ENCODE peak calls at places on chromosomes 13 and 19, in eight cellular contexts. One of them, this sample, is unnamed.
A peak's percentile ranks its signal among the peaks of the same experiment; 100 is the strongest.

GRCh38 chr13:77868717-77869116 is 49.9 kb downstream of the EDNRB start:
- DNase-seq in Peyer's patch: no peak
- DNase-seq in upper lobe of left lung: no peak
- DNase-seq in ovary: no peak
- DNase-seq in breast epithelium: no peak
- DNase-seq in prostate gland: no peak
- DNase-seq in esophagus squamous epithelium: no peak
- DNase-seq in IMR-90: peak; percentile 56
- DNase-seq in this sample: no peak

GRCh38 chr13:83577183-83577582 is 305.1 kb downstream of the SLITRK1 start:
- DNase-seq in breast epithelium: no peak
- DNase-seq in prostate gland: no peak
- DNase-seq in upper lobe of left lung: no peak
- DNase-seq in esophagus squamous epithelium: no peak
- DNase-seq in IMR-90: no peak
- DNase-seq in ovary: no peak
- DNase-seq in Peyer's patch: no peak
- DNase-seq in this sample: no peak

GRCh38 chr13:54852831-54853230 is 1824.2 kb downstream of the OLFM4 start:
- DNase-seq in ovary: no peak
- DNase-seq in esophagus squamous epithelium: no peak
- DNase-seq in Peyer's patch: no peak
- DNase-seq in IMR-90: no peak
- DNase-seq in upper lobe of left lung: no peak
- DNase-seq in breast epithelium: no peak
- DNase-seq in prostate gland: no peak
- DNase-seq in this sample: no peak

GRCh38 chr13:67008075-67008668 is 222.0 kb downstream of the PCDH9 start:
- DNase-seq in ovary: no peak
- DNase-seq in breast epithelium: no peak
- DNase-seq in prostate gland: no peak
- DNase-seq in upper lobe of left lung: no peak
- DNase-seq in Peyer's patch: no peak
- DNase-seq in esophagus squamous epithelium: no peak
- DNase-seq in IMR-90: no peak
- DNase-seq in this sample: no peak

GRCh38 chr13:41548870-41549269 is 91.5 kb downstream of the RGCC start:
- DNase-seq in prostate gland: no peak
- DNase-seq in ovary: no peak
- DNase-seq in breast epithelium: no peak
- DNase-seq in IMR-90: no peak
- DNase-seq in esophagus squamous epithelium: no peak
- DNase-seq in Peyer's patch: no peak
- DNase-seq in upper lobe of left lung: no peak
- DNase-seq in this sample: no peak

GRCh38 chr13:32537580-32538233 is 888 bp downstream of the N4BP2L2 start:
- DNase-seq in Peyer's patch: peak; percentile 59
- DNase-seq in prostate gland: peak; percentile 8
- DNase-seq in ovary: peak; percentile 64
- DNase-seq in upper lobe of left lung: peak; percentile 36
- DNase-seq in esophagus squamous epithelium: no peak
- DNase-seq in IMR-90: no peak
- DNase-seq in breast epithelium: no peak
- DNase-seq in this sample: peak; percentile 43

GRCh38 chr19:5997371-5997770 is 19.4 kb upstream of the RANBP3 start:
- DNase-seq in IMR-90: no peak
- DNase-seq in breast epithelium: no peak
- DNase-seq in ovary: no peak
- DNase-seq in Peyer's patch: no peak
- DNase-seq in esophagus squamous epithelium: no peak
- DNase-seq in prostate gland: no peak
- DNase-seq in upper lobe of left lung: no peak
- DNase-seq in this sample: no peak

GRCh38 chr19:1658446-1659433 is 6.3 kb upstream of the TCF3 start:
- DNase-seq in upper lobe of left lung: no peak
- DNase-seq in IMR-90: no peak
- DNase-seq in ovary: no peak
- DNase-seq in esophagus squamous epithelium: no peak
- DNase-seq in prostate gland: no peak
- DNase-seq in breast epithelium: no peak
- DNase-seq in Peyer's patch: no peak
- DNase-seq in this sample: no peak

GRCh38 chr13:111402441-111402840 is 82.0 kb downstream of the TEX29 start:
- DNase-seq in IMR-90: no peak
- DNase-seq in breast epithelium: no peak
- DNase-seq in upper lobe of left lung: peak; percentile 18
- DNase-seq in ovary: no peak
- DNase-seq in esophagus squamous epithelium: no peak
- DNase-seq in prostate gland: no peak
- DNase-seq in Peyer's patch: no peak
- DNase-seq in this sample: no peak

GRCh38 chr19:31277516-31277915 is 71.7 kb downstream of the TSHZ3 start:
- DNase-seq in breast epithelium: no peak
- DNase-seq in upper lobe of left lung: no peak
- DNase-seq in Peyer's patch: no peak
- DNase-seq in ovary: peak; percentile 35
- DNase-seq in IMR-90: no peak
- DNase-seq in esophagus squamous epithelium: no peak
- DNase-seq in prostate gland: no peak
- DNase-seq in this sample: no peak

GRCh38 chr13:100875392-100876043 is 200.9 kb upstream of the TMTC4 start:
- DNase-seq in upper lobe of left lung: no peak
- DNase-seq in esophagus squamous epithelium: no peak
- DNase-seq in ovary: no peak
- DNase-seq in prostate gland: no peak
- DNase-seq in IMR-90: peak; percentile 96
- DNase-seq in breast epithelium: no peak
- DNase-seq in Peyer's patch: no peak
- DNase-seq in this sample: no peak

DNA sequence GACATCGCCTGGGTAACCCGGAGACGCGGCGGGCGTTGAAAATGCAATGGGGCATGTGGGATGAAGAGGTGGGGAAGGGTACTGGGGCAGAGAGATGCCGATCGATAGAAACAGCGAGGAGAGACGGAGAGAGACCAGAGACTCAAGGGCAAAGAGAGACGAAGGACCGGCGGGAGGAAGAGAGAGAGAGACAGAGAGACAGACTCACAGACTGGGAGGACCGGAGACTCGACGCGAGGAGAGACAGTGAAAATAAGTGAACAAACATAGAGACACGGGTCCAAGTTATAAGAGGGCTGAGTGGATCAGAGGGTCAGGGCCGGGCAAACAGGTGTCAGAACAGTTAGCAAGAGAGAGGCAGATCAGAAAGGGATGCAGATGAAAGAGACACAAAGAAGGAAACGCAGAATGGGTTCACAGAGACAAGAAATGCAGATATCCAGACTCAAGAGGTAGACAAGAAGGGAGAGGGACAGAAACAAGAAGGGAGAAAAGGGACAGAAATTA is 576 bp upstream of the MZF1 start:
- DNase-seq in esophagus squamous epithelium: no peak
- DNase-seq in ovary: no peak
- DNase-seq in upper lobe of left lung: no peak
- DNase-seq in breast epithelium: no peak
- DNase-seq in IMR-90: no peak
- DNase-seq in prostate gland: no peak
- DNase-seq in Peyer's patch: no peak
- DNase-seq in this sample: no peak
- TF ChIP-seq POLR2A in esophagus squamous epithelium: no peak
- TF ChIP-seq POLR2A in ovary: peak; percentile 56
- TF ChIP-seq POLR2A in upper lobe of left lung: no peak
- TF ChIP-seq POLR2A in breast epithelium: no peak
- TF ChIP-seq POLR2A in IMR-90: peak; percentile 11
- TF ChIP-seq POLR2A in prostate gland: no peak
- TF ChIP-seq POLR2A in Peyer's patch: no peak
- TF ChIP-seq POLR2A in this sample: no peak

GRCh38 chr13:35471466-35472307 is 4.8 kb downstream of the MAB21L1 start:
- DNase-seq in esophagus squamous epithelium: no peak
- DNase-seq in prostate gland: no peak
- DNase-seq in Peyer's patch: no peak
- DNase-seq in breast epithelium: no peak
- DNase-seq in upper lobe of left lung: no peak
- DNase-seq in ovary: no peak
- DNase-seq in IMR-90: no peak
- DNase-seq in this sample: no peak
- H3K27me3 ChIP-seq in esophagus squamous epithelium: no peaks in the 10 kb centered on the region
- H3K27me3 ChIP-seq in prostate gland: peaks cover 13% of the 10 kb centered on the region
- H3K27me3 ChIP-seq in Peyer's patch: no peaks in the 10 kb centered on the region
- H3K27me3 ChIP-seq in breast epithelium: no peaks in the 10 kb centered on the region
- H3K27me3 ChIP-seq in upper lobe of left lung: no peaks in the 10 kb centered on the region
- H3K27me3 ChIP-seq in ovary: no peaks in the 10 kb centered on the region
- H3K27me3 ChIP-seq in IMR-90: peaks cover 43% of the 10 kb centered on the region
- H3K27me3 ChIP-seq in this sample: no peaks in the 10 kb centered on the region

GRCh38 chr13:80341098-80341701 is at the start of gene SPRY2:
- DNase-seq in IMR-90: peak; percentile 96
- DNase-seq in esophagus squamous epithelium: peak; percentile 41
- DNase-seq in prostate gland: peak; percentile 96
- DNase-seq in Peyer's patch: peak; percentile 95
- DNase-seq in upper lobe of left lung: peak; percentile 95
- DNase-seq in ovary: peak; percentile 90
- DNase-seq in breast epithelium: peak; percentile 88
- DNase-seq in this sample: peak; percentile 95

GRCh38 chr13:80338781-80339577 is 1.9 kb downstream of the SPRY2 start:
- DNase-seq in prostate gland: peak; percentile 85
- DNase-seq in breast epithelium: peak; percentile 63
- DNase-seq in IMR-90: peak; percentile 88
- DNase-seq in ovary: peak; percentile 72
- DNase-seq in esophagus squamous epithelium: peak; percentile 6
- DNase-seq in upper lobe of left lung: peak; percentile 90
- DNase-seq in Peyer's patch: peak; percentile 76
- DNase-seq in this sample: peak; percentile 84

GRCh38 chr13:80339578-80339840 is 1.4 kb downstream of the SPRY2 start:
- DNase-seq in upper lobe of left lung: no peak
- DNase-seq in breast epithelium: no peak
- DNase-seq in Peyer's patch: no peak
- DNase-seq in ovary: no peak
- DNase-seq in IMR-90: no peak
- DNase-seq in esophagus squamous epithelium: no peak
- DNase-seq in prostate gland: peak; percentile 8
- DNase-seq in this sample: no peak

GRCh38 chr13:80340643-80341097 is 256 bp downstream of the SPRY2 start:
- DNase-seq in breast epithelium: no peak
- DNase-seq in ovary: no peak
- DNase-seq in prostate gland: no peak
- DNase-seq in upper lobe of left lung: peak; percentile 36
- DNase-seq in IMR-90: peak; percentile 70
- DNase-seq in esophagus squamous epithelium: peak; percentile 14
- DNase-seq in Peyer's patch: peak; percentile 51
- DNase-seq in this sample: peak; percentile 67

DNA sequence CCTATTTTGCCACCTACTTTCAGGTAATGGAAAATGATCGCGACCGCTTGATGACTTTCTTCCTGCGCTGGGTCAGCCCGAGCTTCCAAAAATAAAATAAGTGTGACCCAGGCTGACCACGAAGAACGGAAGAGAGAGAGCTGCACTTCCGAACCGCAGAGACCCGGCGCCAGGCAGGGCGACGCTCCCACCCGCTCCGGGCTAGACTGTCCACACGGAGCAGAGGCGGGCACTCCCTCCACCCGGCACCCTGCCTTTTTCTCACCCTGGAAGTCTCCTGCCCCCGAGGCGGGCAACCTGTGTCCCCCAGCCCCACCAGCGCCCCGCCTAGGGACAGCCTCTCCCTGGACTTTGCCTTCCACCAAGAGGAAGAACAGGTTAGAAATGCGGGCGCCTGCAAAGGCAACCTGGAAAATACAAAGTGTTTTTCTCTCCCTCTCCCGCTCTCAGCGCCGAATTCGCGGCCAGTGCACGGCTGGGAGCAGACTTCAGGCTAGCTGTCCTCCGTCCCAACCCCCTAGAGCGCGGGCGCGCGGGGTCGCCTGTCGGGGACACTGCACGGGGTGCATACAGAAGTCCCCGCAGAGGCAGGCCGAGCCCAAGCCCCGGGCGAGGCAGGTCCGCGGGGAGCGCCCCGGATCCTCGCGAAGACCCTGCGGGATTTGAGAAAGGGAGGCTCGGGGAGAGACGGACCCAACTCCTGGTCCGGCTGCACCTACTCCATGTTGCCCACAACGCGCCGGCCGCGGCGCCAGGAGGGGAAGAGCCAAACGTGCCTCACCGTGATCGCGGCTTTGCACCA is 884 bp downstream of the SPRY2 start:
- DNase-seq in ovary: peak; percentile 66
- DNase-seq in IMR-90: peak; percentile 42
- DNase-seq in esophagus squamous epithelium: no peak
- DNase-seq in breast epithelium: no peak
- DNase-seq in Peyer's patch: peak; percentile 78
- DNase-seq in prostate gland: peak; percentile 46
- DNase-seq in upper lobe of left lung: peak; percentile 54
- DNase-seq in this sample: peak; percentile 62
- TF ChIP-seq POLR2A in ovary: no peak
- TF ChIP-seq POLR2A in IMR-90: no peak
- TF ChIP-seq POLR2A in esophagus squamous epithelium: no peak
- TF ChIP-seq POLR2A in breast epithelium: no peak
- TF ChIP-seq POLR2A in Peyer's patch: peak; percentile 25
- TF ChIP-seq POLR2A in prostate gland: no peak
- TF ChIP-seq POLR2A in upper lobe of left lung: no peak
- TF ChIP-seq POLR2A in this sample: peak; percentile 48

DNA sequence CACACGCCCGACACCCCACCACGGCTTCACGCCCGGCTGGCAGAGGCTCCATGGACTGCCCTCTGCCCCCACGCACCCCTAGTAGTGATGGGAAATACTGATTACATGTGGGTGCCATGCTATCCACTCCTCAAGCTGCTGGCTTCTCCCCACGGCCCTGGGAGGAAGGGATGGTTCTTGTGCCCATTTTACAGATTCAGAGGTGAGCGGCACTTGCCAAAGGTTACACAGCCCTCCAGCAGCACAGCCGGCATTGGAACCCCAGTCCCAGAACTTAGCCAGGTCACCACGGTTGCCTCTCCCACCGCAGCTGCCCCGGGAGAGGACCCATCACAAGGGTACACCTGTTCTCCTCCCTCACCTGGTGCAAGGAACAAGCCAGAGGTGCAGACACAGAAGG is 13.2 kb downstream of the LRRC4B start:
- DNase-seq in IMR-90: no peak
- DNase-seq in upper lobe of left lung: no peak
- DNase-seq in esophagus squamous epithelium: no peak
- DNase-seq in breast epithelium: no peak
- DNase-seq in prostate gland: no peak
- DNase-seq in ovary: no peak
- DNase-seq in Peyer's patch: no peak
- DNase-seq in this sample: no peak
- H3K27me3 ChIP-seq in IMR-90: peaks cover 36% of the 10 kb centered on the region
- H3K27me3 ChIP-seq in upper lobe of left lung: no peaks in the 10 kb centered on the region
- H3K27me3 ChIP-seq in esophagus squamous epithelium: no peaks in the 10 kb centered on the region
- H3K27me3 ChIP-seq in breast epithelium: no peaks in the 10 kb centered on the region
- H3K27me3 ChIP-seq in prostate gland: peaks cover 22% of the 10 kb centered on the region
- H3K27me3 ChIP-seq in ovary: no peaks in the 10 kb centered on the region
- H3K27me3 ChIP-seq in Peyer's patch: no peaks in the 10 kb centered on the region
- H3K27me3 ChIP-seq in this sample: peaks cover 17% of the 10 kb centered on the region

This sample was measured in adrenal gland.